ENCODE peak calls at places on chromosomes 13 and 19, in eight cellular contexts. One of them, this sample, is unnamed.

GRCh38 chr19:52492991-52493470 is 34.4 kb upstream of the ZNF808 start:
- DNase-seq in epithelial cell of esophagus: peak
- DNase-seq in NCI-H2107: no peak
- DNase-seq in T1000: no peak
- DNase-seq in ovary: no peak
- DNase-seq in NCI-H460: no peak
- DNase-seq in Kasumi-1: no peak
- DNase-seq in activated T-helper 1 cell treated with Interleukin-2 at 50 U/mL for 16 hours: no peak
- DNase-seq in this sample: no peak

GRCh38 chr19:33395561-33396550 is 22.3 kb downstream of the CEBPG start:
- DNase-seq in T1000: no peak
- DNase-seq in NCI-H2107: no peak
- DNase-seq in NCI-H460: no peak
- DNase-seq in ovary: peak
- DNase-seq in activated T-helper 1 cell treated with Interleukin-2 at 50 U/mL for 16 hours: no peak
- DNase-seq in epithelial cell of esophagus: no peak
- DNase-seq in Kasumi-1: no peak
- DNase-seq in this sample: no peak

GRCh38 chr19:8654591-8655339 is 24.3 kb downstream of the NFILZ start:
- DNase-seq in activated T-helper 1 cell treated with Interleukin-2 at 50 U/mL for 16 hours: peak
- DNase-seq in Kasumi-1: peak
- DNase-seq in NCI-H460: peak
- DNase-seq in NCI-H2107: peak
- DNase-seq in ovary: peak
- DNase-seq in T1000: peak
- DNase-seq in epithelial cell of esophagus: peak
- DNase-seq in this sample: no peak

GRCh38 chr19:6238643-6239281 is 41.0 kb downstream of the MLLT1 start:
- DNase-seq in T1000: no peak
- DNase-seq in epithelial cell of esophagus: peak
- DNase-seq in ovary: peak
- DNase-seq in NCI-H2107: no peak
- DNase-seq in activated T-helper 1 cell treated with Interleukin-2 at 50 U/mL for 16 hours: no peak
- DNase-seq in NCI-H460: no peak
- DNase-seq in Kasumi-1: no peak
- DNase-seq in this sample: no peak

GRCh38 chr13:77305276-77305675 is 21.6 kb downstream of the MYCBP2 start:
- DNase-seq in ovary: no peak
- DNase-seq in NCI-H460: no peak
- DNase-seq in T1000: no peak
- DNase-seq in NCI-H2107: no peak
- DNase-seq in activated T-helper 1 cell treated with Interleukin-2 at 50 U/mL for 16 hours: no peak
- DNase-seq in epithelial cell of esophagus: no peak
- DNase-seq in Kasumi-1: peak
- DNase-seq in this sample: peak

GRCh38 chr13:113116206-113116800 is 6.3 kb upstream of the F10 start:
- DNase-seq in epithelial cell of esophagus: no peak
- DNase-seq in activated T-helper 1 cell treated with Interleukin-2 at 50 U/mL for 16 hours: no peak
- DNase-seq in Kasumi-1: no peak
- DNase-seq in NCI-H2107: no peak
- DNase-seq in T1000: no peak
- DNase-seq in NCI-H460: no peak
- DNase-seq in ovary: no peak
- DNase-seq in this sample: no peak

GRCh38 chr19:42140125-42140754 is 8.0 kb upstream of the POU2F2 start:
- DNase-seq in NCI-H460: peak
- DNase-seq in ovary: peak
- DNase-seq in T1000: peak
- DNase-seq in activated T-helper 1 cell treated with Interleukin-2 at 50 U/mL for 16 hours: no peak
- DNase-seq in NCI-H2107: no peak
- DNase-seq in epithelial cell of esophagus: peak
- DNase-seq in Kasumi-1: peak
- DNase-seq in this sample: peak

GRCh38 chr19:55265173-55265572 is 6.4 kb upstream of the PPP6R1 start:
- DNase-seq in Kasumi-1: no peak
- DNase-seq in activated T-helper 1 cell treated with Interleukin-2 at 50 U/mL for 16 hours: no peak
- DNase-seq in T1000: no peak
- DNase-seq in epithelial cell of esophagus: no peak
- DNase-seq in NCI-H2107: no peak
- DNase-seq in NCI-H460: no peak
- DNase-seq in ovary: no peak
- DNase-seq in this sample: no peak